ENCODE peak calls at places on chromosomes 2 and 18, in six cellular contexts. F is SK-N-SH, I is H9, G is K562, W is endothelial cell of umbilical vein, L is astrocyte. J is an unnamed sample.

GRCh38 chr2:2873450-2873811 is 504.2 kb downstream of the EIPR1 start:
- DNase-seq in W (no peak), L (no peak), G (no peak), F (no peak), I (no peak), J (no peak)

GRCh38 chr2:9497017-9497416 is 22.7 kb downstream of the IAH1 start:
- DNase-seq in W (no peak), L (no peak), F (no peak), I (no peak), G (no peak), J (no peak)

GRCh38 chr2:200703132-200703925 is 108.4 kb upstream of the BZW1 start:
- DNase-seq in F (peak; percentile 15), G (no peak), L (peak; percentile 49), W (peak; percentile 58), I (no peak), J (peak; percentile 62)

GRCh38 chr18:74896390-74896991 is 298.8 kb downstream of the ZNF407 start:
- DNase-seq in L (no peak), I (peak; percentile 68), W (peak; percentile 16), G (no peak), F (peak; percentile 20), J (no peak)

GRCh38 chr2:30706534-30707303 is 100.5 kb downstream of the CAPN13 start:
- DNase-seq in W (peak; percentile 40), I (peak; percentile 55), L (peak; percentile 16), G (peak; percentile 62), F (peak; percentile 79), J (peak; percentile 43)

GRCh38 chr2:128444816-128445532 is 126.3 kb upstream of the HS6ST1 start:
- DNase-seq in G (no peak), I (peak; percentile 10), W (no peak), F (no peak), L (no peak), J (no peak)

GRCh38 chr18:3703732-3704176 is 253.8 kb downstream of the TGIF1 start:
- DNase-seq in I (peak; percentile 62), L (peak; percentile 52), G (peak; percentile 80), F (peak; percentile 57), W (peak; percentile 65), J (peak; percentile 79)

GRCh38 chr2:147405651-147406050 is 439.2 kb upstream of the ACVR2A start:
- DNase-seq in L (no peak), G (no peak), F (no peak), I (no peak), W (no peak), J (peak; percentile 38)

GRCh38 chr2:241788572-241788971 is 11.9 kb downstream of the GAL3ST2 start:
- DNase-seq in I (no peak), G (no peak), F (no peak), L (no peak), W (no peak), J (no peak)

GRCh38 chr2:55022486-55022885 is 27.8 kb downstream of the RTN4 start:
- DNase-seq in F (no peak), G (no peak), W (no peak), I (no peak), L (no peak), J (no peak)

GRCh38 chr2:1988049-1988448 is 243.7 kb upstream of the PXDN start:
- DNase-seq in L (no peak), W (no peak), I (no peak), F (no peak), G (no peak), J (no peak)

GRCh38 chr18:60266558-60266957 is 106.0 kb downstream of the MC4R start:
- DNase-seq in I (no peak), G (no peak), L (peak; percentile 37), W (no peak), F (no peak), J (no peak)

GRCh38 chr18:7737483-7737882 is 170.4 kb downstream of the PTPRM start:
- DNase-seq in F (no peak), I (no peak), G (no peak), W (no peak), L (no peak), J (peak; percentile 36)

GRCh38 chr2:27664245-27664574 is 521 bp downstream of the SLC4A1AP start:
- DNase-seq in G (no peak), I (no peak), W (no peak), F (no peak), L (no peak), J (no peak)

GRCh38 chr18:46378126-46378863 is 274.1 kb downstream of the HAUS1 start:
- DNase-seq in I (no peak), G (no peak), F (no peak), L (no peak), W (no peak), J (no peak)

GRCh38 chr2:63334910-63335309 is 253.4 kb downstream of the WDPCP start:
- DNase-seq in G (no peak), L (no peak), W (no peak), I (no peak), F (no peak), J (no peak)

GRCh38 chr2:96137611-96138129 is 632 bp downstream of the ASTL start:
- DNase-seq in F (no peak), W (no peak), L (no peak), I (no peak), G (no peak), J (no peak)

GRCh38 chr18:12060182-12060870 is 33.3 kb upstream of the ANKRD62 start:
- DNase-seq in L (no peak), W (no peak), F (peak; percentile 71), G (no peak), I (no peak), J (no peak)

GRCh38 chr2:14125561-14125960 is 507.0 kb upstream of the LRATD1 start:
- DNase-seq in G (no peak), W (no peak), F (no peak), I (no peak), L (no peak), J (no peak)

GRCh38 chr2:81196933-81197628 is 892.5 kb upstream of the LRRTM1 start:
- DNase-seq in W (no peak), G (no peak), L (no peak), F (no peak), I (no peak), J (no peak)

GRCh38 chr18:79427368-79428225 is 31.9 kb downstream of the NFATC1 start:
- DNase-seq in W (no peak), L (no peak), I (no peak), G (no peak), F (no peak), J (no peak)

GRCh38 chr2:117407746-117408145 is 406.7 kb upstream of the DDX18 start:
- DNase-seq in G (no peak), I (no peak), L (no peak), F (no peak), W (no peak), J (no peak)

GRCh38 chr2:235612551-235612950 is 118.7 kb downstream of the AGAP1 start:
- DNase-seq in G (no peak), W (no peak), F (no peak), I (no peak), L (no peak), J (no peak)

GRCh38 chr2:217228732-217229131 is 368.9 kb upstream of the TNP1 start:
- DNase-seq in L (peak; percentile 42), F (no peak), G (no peak), W (no peak), I (no peak), J (peak; percentile 45)

GRCh38 chr2:63078852-63079606 is 28.4 kb downstream of the OTX1 start:
- DNase-seq in W (peak; percentile 6), I (peak; percentile 61), L (no peak), F (peak; percentile 10), G (peak; percentile 31), J (no peak)

DNA sequence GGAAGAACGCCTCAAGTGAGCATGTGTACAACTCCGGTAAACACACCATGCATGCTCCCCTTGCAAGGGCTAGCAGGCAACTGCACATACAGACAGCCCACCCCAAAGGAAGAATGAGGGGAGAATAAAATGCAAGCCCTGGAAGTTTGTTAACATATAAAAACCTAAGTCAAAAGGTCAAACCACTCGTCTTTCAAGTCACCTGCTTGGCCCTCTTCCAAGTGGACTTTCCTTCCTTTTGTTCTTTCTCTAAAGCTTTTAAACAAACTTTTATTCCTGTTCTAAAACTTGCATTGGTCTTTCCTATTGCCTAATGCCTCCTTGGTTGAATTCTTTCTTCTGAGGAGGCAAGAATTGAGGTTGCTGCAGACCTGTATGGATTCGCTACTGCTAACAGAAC is 5.2 kb upstream of the RPIA start:
- DNase-seq in L (no peak), F (no peak), W (no peak), G (no peak), I (no peak), J (no peak)
- H3K9me3 ChIP-seq in L (peaks cover 13% of the 10 kb centered on the region), F (peaks cover 10% of the 10 kb centered on the region), W (peaks cover 4% of the 10 kb centered on the region), G (no peaks in the 10 kb centered on the region), I (peaks cover 18% of the 10 kb centered on the region), J (no peaks in the 10 kb centered on the region)

GRCh38 chr18:36622610-36623009 is 206.2 kb downstream of the TPGS2 start:
- DNase-seq in W (no peak), L (no peak), I (no peak), G (no peak), F (no peak), J (no peak)

GRCh38 chr18:36625386-36625785 is 203.4 kb downstream of the TPGS2 start:
- DNase-seq in W (no peak), I (no peak), G (no peak), L (no peak), F (no peak), J (no peak)

GRCh38 chr18:36627616-36628015 is 201.2 kb downstream of the TPGS2 start:
- DNase-seq in L (no peak), W (no peak), G (no peak), F (no peak), I (no peak), J (no peak)

GRCh38 chr18:36623681-36624080 is 205.1 kb downstream of the TPGS2 start:
- DNase-seq in L (no peak), W (no peak), I (no peak), G (no peak), F (no peak), J (no peak)

DNA sequence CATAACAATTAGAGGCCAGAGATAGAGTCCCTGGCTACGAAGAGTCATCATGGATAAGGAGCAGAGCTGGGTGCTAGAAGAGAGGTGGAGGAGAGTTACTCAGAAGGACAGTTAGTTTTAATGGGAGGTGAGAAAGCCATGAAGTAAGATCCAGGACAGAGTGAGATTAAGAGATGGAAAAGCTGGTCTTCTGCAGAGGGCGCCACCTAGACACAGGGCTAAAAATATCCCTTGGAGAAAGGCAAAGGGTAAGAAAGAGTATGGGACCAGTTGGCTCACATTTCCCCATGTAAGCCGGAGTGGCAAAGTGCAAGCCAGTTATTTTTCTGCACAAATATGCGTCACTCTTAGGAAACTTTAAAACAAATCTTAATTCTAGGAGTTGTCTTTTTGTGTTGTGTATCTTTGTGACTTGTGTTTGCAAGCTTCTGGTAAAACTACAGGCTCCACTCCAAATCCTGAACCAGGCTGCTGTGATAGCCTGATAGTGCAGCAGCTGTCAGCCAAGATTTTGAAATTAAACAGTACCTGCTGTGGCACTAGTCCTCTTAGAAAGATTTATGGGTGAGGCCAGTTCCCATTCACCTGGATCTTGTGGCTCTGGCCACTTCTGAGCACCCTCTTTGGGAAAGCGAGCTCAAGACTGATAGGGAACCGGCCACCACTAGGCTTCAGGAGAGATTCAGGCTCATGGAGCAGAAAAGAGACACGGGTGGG is 204.2 kb downstream of the TPGS2 start:
- DNase-seq in L (no peak), F (no peak), W (no peak), G (no peak), I (no peak), J (no peak)
- TF ChIP-seq CTCF in L (no peak), F (no peak), W (no peak), G (peak; percentile 7), I (peak; percentile 61), J (no peak)

GRCh38 chr2:213834331-213834730 is 550.1 kb downstream of the SPAG16 start:
- DNase-seq in G (no peak), W (peak; percentile 3), I (no peak), L (peak; percentile 86), F (no peak), J (peak; percentile 63)
- H3K9ac ChIP-seq in G (no peak overlapping the region), W (no peak overlapping the region), I (no peak overlapping the region), L (no peak overlapping the region), F (no peak overlapping the region), J (no peak overlapping the region)

GRCh38 chr2:37590119-37590571 is 81.3 kb downstream of the CDC42EP3 start:
- DNase-seq in I (no peak), F (no peak), W (peak; percentile 29), G (no peak), L (peak; percentile 87), J (peak; percentile 88)
- H3K9me3 ChIP-seq in I (no peaks in the 10 kb centered on the region), F (peaks cover 7% of the 10 kb centered on the region), W (no peaks in the 10 kb centered on the region), G (peaks cover 4% of the 10 kb centered on the region), L (no peaks in the 10 kb centered on the region), J (no peaks in the 10 kb centered on the region)

J was measured in fibroblast of lung.